ENCODE peak calls at places on chromosomes 3 and 15, in seven cellular contexts. Q, M, O, H, I, P and F are unnamed samples.

GRCh38 chr15:35886765-35887164 is 340.8 kb upstream of the DPH6 start:
- DNase-seq in Q (no peak), M (peak), O (no peak), H (no peak), I (no peak), P (no peak), F (no peak)

GRCh38 chr3:4853749-4854140 is 125.5 kb upstream of the BHLHE40 start:
- DNase-seq in Q (no peak), M (no peak), O (no peak), H (no peak), I (no peak), P (no peak), F (no peak)

GRCh38 chr3:124492824-124493223 is 237.4 kb upstream of the UMPS start:
- DNase-seq in Q (no peak), M (peak), O (peak), H (peak), I (peak), P (no peak), F (peak)

GRCh38 chr15:92578096-92578835 is 77.3 kb downstream of the FAM174B start:
- DNase-seq in Q (no peak), M (no peak), O (no peak), H (no peak), I (no peak), P (no peak), F (no peak)

GRCh38 chr15:80567721-80568157 is 127.4 kb upstream of the ABHD17C start:
- DNase-seq in Q (peak), M (peak), O (no peak), H (peak), I (peak), P (no peak), F (peak)

GRCh38 chr15:78680416-78681068 is 39.5 kb upstream of the CHRNB4 start:
- DNase-seq in Q (no peak), M (no peak), O (no peak), H (no peak), I (no peak), P (no peak), F (no peak)

GRCh38 chr3:177781686-177782161 is 584.4 kb upstream of the TBL1XR1 start:
- DNase-seq in Q (peak), M (peak), O (no peak), H (no peak), I (no peak), P (no peak), F (no peak)

GRCh38 chr15:66072616-66073361 is 180.8 kb downstream of the MEGF11 start:
- DNase-seq in Q (no peak), M (no peak), O (no peak), H (no peak), I (no peak), P (no peak), F (no peak)

GRCh38 chr3:20574746-20575145 is 388.7 kb upstream of the SGO1 start:
- DNase-seq in Q (peak), M (peak), O (no peak), H (no peak), I (no peak), P (no peak), F (no peak)

GRCh38 chr15:42919794-42920280 is 741 bp downstream of the TTBK2 start:
- DNase-seq in Q (no peak), M (peak), O (peak), H (peak), I (peak), P (no peak), F (no peak)

GRCh38 chr15:43268111-43269105 is 1.7 kb upstream of the TGM5 start:
- DNase-seq in Q (no peak), M (peak), O (peak), H (peak), I (no peak), P (no peak), F (peak)

GRCh38 chr3:100982710-100983109 is 10.5 kb downstream of the ABI3BP start:
- DNase-seq in Q (peak), M (peak), O (no peak), H (no peak), I (no peak), P (no peak), F (no peak)

GRCh38 chr3:9715127-9715526 is 11.5 kb downstream of the CPNE9 start:
- DNase-seq in Q (no peak), M (no peak), O (no peak), H (no peak), I (no peak), P (no peak), F (no peak)

GRCh38 chr3:105829229-105829628 is 39.6 kb downstream of the CBLB start:
- DNase-seq in Q (no peak), M (peak), O (no peak), H (peak), I (no peak), P (no peak), F (no peak)

GRCh38 chr3:173548261-173548660 is 150.7 kb downstream of the NLGN1 start:
- DNase-seq in Q (no peak), M (no peak), O (no peak), H (no peak), I (peak), P (no peak), F (no peak)

GRCh38 chr15:71093089-71094024 is 21.9 kb upstream of the THSD4 start:
- DNase-seq in Q (no peak), M (peak), O (no peak), H (no peak), I (no peak), P (no peak), F (no peak)

GRCh38 chr3:42302924-42303634 is 37.1 kb upstream of the CCK start:
- DNase-seq in Q (no peak), M (no peak), O (no peak), H (no peak), I (no peak), P (no peak), F (no peak)

GRCh38 chr15:59276225-59277178 is 69.9 kb downstream of the LDHAL6B start:
- DNase-seq in Q (no peak), M (no peak), O (no peak), H (no peak), I (no peak), P (no peak), F (no peak)

GRCh38 chr3:15262021-15262420 is 56.0 kb downstream of the CAPN7 start:
- DNase-seq in Q (no peak), M (no peak), O (no peak), H (no peak), I (no peak), P (no peak), F (no peak)

GRCh38 chr3:43004282-43004681 is 25.2 kb downstream of the GASK1A start:
- DNase-seq in Q (no peak), M (peak), O (no peak), H (no peak), I (no peak), P (no peak), F (no peak)

GRCh38 chr3:155230382-155230781 is 63.1 kb downstream of the STRIT1 start:
- DNase-seq in Q (no peak), M (peak), O (no peak), H (no peak), I (no peak), P (no peak), F (no peak)

GRCh38 chr3:126985143-126985985 is 2.4 kb downstream of the PLXNA1 start:
- DNase-seq in Q (no peak), M (no peak), O (no peak), H (no peak), I (no peak), P (no peak), F (no peak)

GRCh38 chr3:62051506-62051905 is 321.8 kb downstream of the FEZF2 start:
- DNase-seq in Q (no peak), M (peak), O (no peak), H (peak), I (no peak), P (no peak), F (no peak)

GRCh38 chr3:152071924-152072323 is 196.8 kb upstream of the MBNL1 start:
- DNase-seq in Q (no peak), M (peak), O (peak), H (peak), I (peak), P (no peak), F (peak)

GRCh38 chr3:52120576-52121458 is 33.4 kb downstream of the POC1A start:
- DNase-seq in Q (no peak), M (no peak), O (peak), H (no peak), I (no peak), P (no peak), F (no peak)

GRCh38 chr3:52119826-52120225 is 34.4 kb downstream of the POC1A start:
- DNase-seq in Q (no peak), M (no peak), O (peak), H (no peak), I (no peak), P (no peak), F (no peak)

GRCh38 chr3:52118156-52118875 is 35.9 kb downstream of the POC1A start:
- DNase-seq in Q (no peak), M (no peak), O (no peak), H (no peak), I (no peak), P (no peak), F (no peak)

GRCh38 chr3:52117537-52117936 is 36.7 kb downstream of the POC1A start:
- DNase-seq in Q (no peak), M (no peak), O (no peak), H (no peak), I (no peak), P (no peak), F (no peak)

GRCh38 chr3:52119056-52119455 is 35.2 kb downstream of the POC1A start:
- DNase-seq in Q (no peak), M (no peak), O (no peak), H (no peak), I (no peak), P (no peak), F (no peak)
- TF ChIP-seq CTCF in Q (no peak), M (no peak), O (no peak), H (no peak), I (no peak), P (no peak), F (no peak)

GRCh38 chr15:98315951-98316350 is 332.4 kb upstream of the IGF1R start:
- DNase-seq in Q (no peak), M (no peak), O (no peak), H (no peak), I (no peak), P (no peak), F (no peak)

GRCh38 chr15:98308117-98308516 is 340.2 kb upstream of the IGF1R start:
- DNase-seq in Q (no peak), M (no peak), O (no peak), H (no peak), I (no peak), P (no peak), F (no peak)

GRCh38 chr15:98312913-98313312 is 335.4 kb upstream of the IGF1R start:
- DNase-seq in Q (no peak), M (no peak), O (no peak), H (no peak), I (no peak), P (no peak), F (no peak)

GRCh38 chr15:98311566-98312188 is 336.7 kb upstream of the IGF1R start:
- DNase-seq in Q (peak), M (peak), O (peak), H (peak), I (peak), P (no peak), F (peak)
- TF ChIP-seq CTCF in Q (peak), M (peak), O (peak), H (peak), I (peak), P (peak), F (peak)

GRCh38 chr15:98549003-98549402 is 99.3 kb upstream of the IGF1R start:
- DNase-seq in Q (no peak), M (no peak), O (no peak), H (no peak), I (no peak), P (no peak), F (no peak)

GRCh38 chr15:98547741-98548166 is 100.6 kb upstream of the IGF1R start:
- DNase-seq in Q (peak), M (peak), O (no peak), H (no peak), I (no peak), P (no peak), F (no peak)

GRCh38 chr15:98547255-98547654 is 101.1 kb upstream of the IGF1R start:
- DNase-seq in Q (no peak), M (no peak), O (no peak), H (no peak), I (no peak), P (no peak), F (no peak)

GRCh38 chr15:98549741-98550140 is 98.6 kb upstream of the IGF1R start:
- DNase-seq in Q (no peak), M (no peak), O (no peak), H (no peak), I (no peak), P (no peak), F (no peak)

DNA sequence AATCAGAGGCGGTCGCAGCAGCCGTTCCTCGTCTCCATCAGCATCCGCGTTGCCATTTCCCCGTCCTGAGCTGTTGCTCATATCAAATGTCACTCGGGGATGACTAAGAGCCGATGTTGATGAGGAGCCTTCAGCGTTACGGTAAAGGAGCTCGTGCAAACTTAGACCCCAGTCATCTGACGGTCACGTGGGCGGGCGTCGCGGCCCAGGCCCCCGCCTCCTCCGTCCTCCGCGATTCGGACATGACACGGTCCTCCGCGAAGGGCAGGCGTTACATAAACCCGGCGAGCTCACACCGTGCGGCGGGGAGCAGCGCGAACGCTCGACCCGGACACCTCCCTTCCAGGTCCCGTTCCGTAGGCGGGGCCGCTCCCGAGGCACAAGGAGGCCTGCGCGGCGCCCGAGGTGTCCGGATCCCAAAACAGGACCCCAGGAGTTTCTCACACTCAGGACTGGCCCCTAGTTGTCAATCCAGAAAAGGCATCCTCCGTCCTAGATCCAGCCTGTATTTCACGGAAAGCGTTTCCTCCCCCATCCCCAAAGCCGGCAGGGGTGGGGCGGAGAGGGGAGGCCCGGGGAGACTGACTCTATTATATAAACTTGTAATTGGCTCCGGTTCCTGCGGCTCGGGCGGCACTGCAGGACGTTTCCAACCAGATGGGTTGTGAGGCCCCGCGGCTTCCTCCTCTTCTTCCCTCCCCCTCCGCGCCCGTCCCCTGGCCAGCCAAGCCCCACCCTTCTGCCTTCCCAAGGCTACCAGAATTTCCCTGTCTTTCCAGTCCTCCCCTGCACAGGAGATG is 100.0 kb upstream of the IGF1R start:
- DNase-seq in Q (peak), M (peak), O (peak), H (peak), I (no peak), P (peak), F (no peak)
- TF ChIP-seq CTCF in Q (peak), M (peak), O (no peak), H (no peak), I (no peak), P (peak), F (no peak)

DNA sequence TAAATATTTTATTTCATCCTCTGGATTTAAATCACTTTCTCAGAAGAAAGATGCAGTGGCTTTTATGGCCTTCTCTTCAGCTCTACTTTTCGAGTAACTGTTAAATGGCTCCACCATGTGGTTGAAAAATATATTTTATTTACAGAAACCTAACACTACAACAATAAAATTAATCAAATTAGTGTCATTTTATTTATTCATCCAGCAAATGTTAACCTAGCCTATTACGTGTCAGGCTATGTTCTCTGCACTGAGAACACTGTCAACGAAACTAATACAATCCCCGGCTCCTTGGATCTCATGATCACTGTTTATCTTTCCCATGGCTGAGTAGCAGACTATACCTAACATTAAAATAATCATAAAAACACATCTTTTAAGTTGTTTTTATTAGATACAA is 148.0 kb upstream of the OSTN start:
- DNase-seq in Q (no peak), M (peak), O (no peak), H (no peak), I (peak), P (no peak), F (peak)
- TF ChIP-seq CTCF in Q (peak), M (peak), O (no peak), H (peak), I (peak), P (peak), F (no peak)

GRCh38 chr3:170862618-170863374 is 7.2 kb downstream of the RPL22L1 start:
- DNase-seq in Q (no peak), M (no peak), O (no peak), H (no peak), I (no peak), P (no peak), F (no peak)

GRCh38 chr3:170863768-170864167 is 6.2 kb downstream of the RPL22L1 start:
- DNase-seq in Q (no peak), M (no peak), O (no peak), H (no peak), I (no peak), P (no peak), F (no peak)

GRCh38 chr3:170865209-170866094 is 4.5 kb downstream of the RPL22L1 start:
- DNase-seq in Q (no peak), M (peak), O (no peak), H (no peak), I (no peak), P (no peak), F (no peak)

GRCh38 chr3:170866499-170866898 is 3.5 kb downstream of the RPL22L1 start:
- DNase-seq in Q (no peak), M (no peak), O (no peak), H (no peak), I (no peak), P (no peak), F (no peak)

GRCh38 chr3:170864525-170865208 is 5.3 kb downstream of the RPL22L1 start:
- DNase-seq in Q (no peak), M (no peak), O (no peak), H (no peak), I (no peak), P (no peak), F (no peak)
- TF ChIP-seq CTCF in Q (no peak), M (no peak), O (no peak), H (no peak), I (no peak), P (no peak), F (no peak)

GRCh38 chr3:14127106-14127505 is 2.3 kb downstream of the TMEM43 start:
- DNase-seq in Q (no peak), M (no peak), O (no peak), H (no peak), I (no peak), P (no peak), F (no peak)

GRCh38 chr3:14126017-14126902 is 1.4 kb downstream of the TMEM43 start:
- DNase-seq in Q (no peak), M (no peak), O (no peak), H (no peak), I (no peak), P (no peak), F (no peak)

GRCh38 chr3:14124615-14125192 is at the start of the genes CHCHD4 and TMEM43:
- DNase-seq in Q (peak), M (peak), O (peak), H (peak), I (peak), P (peak), F (peak)

GRCh38 chr3:14124223-14124614 is 451 bp downstream of the CHCHD4 start:
- DNase-seq in Q (peak), M (no peak), O (peak), H (peak), I (peak), P (no peak), F (peak)

DNA sequence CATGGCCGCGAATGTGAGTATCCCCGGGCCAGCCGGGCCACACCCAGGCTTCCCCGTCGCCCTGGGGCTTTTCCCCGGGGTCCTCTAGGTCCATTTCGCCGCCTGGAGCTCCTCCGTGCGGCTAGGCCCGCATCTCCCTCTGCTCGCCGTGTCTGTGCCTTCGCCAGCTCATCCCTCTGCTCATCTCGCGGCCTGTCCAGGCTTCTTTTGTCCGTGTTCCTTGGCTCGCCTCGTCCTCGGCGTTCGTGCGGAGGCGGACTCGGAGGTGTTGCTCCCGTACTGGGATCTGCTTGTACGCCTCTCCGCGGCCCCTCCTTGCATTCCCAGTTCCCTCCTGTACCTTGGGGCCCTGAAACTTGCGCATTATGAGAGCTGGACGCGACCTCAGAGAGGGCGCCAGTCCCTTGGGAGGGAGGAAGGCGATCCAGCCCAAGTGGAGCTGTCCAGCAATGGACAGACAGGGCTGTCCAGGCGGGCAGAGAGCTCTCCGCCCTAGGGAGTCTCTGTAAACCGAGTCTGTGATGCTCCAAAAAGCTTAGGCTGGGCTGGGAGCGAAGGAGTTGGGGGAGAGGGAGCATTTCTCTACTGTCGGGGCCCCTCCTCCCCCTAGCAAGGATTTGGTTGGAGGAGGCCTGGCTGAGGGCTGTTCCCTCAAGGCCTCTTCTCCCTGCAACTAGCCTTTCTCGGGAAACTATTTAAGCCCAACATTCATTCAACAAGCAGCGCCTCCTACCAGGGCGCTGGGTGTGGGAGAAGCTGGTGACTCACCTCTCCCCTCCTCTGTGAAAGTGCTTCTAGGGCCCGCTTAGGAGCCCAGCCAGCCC is 553 bp downstream of the TMEM43 start:
- DNase-seq in Q (peak), M (peak), O (peak), H (peak), I (peak), P (no peak), F (no peak)
- TF ChIP-seq CTCF in Q (peak), M (peak), O (no peak), H (no peak), I (no peak), P (no peak), F (no peak)

DNA sequence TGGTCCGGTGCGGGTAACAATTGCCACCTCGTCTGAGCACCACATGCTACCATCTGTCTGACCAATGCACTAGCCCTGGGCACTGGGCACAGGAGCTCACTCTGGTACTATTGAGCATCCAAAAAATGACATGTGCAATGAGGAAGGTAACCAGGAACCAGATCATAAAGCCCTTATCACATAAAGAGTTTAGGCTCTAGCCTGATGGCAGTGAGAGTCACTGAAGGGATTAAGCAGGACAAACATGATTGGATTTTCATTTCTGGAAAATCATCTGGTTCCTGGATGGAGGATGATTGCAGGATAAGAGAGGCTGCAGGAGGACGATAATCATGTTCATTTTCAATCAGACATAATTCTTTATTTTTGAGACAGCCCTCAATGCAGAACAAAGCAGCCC is 12.4 kb downstream of the NDUFB4 start:
- DNase-seq in Q (no peak), M (no peak), O (no peak), H (no peak), I (no peak), P (no peak), F (no peak)
- TF ChIP-seq CTCF in Q (no peak), M (no peak), O (no peak), H (no peak), I (no peak), P (no peak), F (no peak)

GRCh38 chr3:141894524-141895176 is 18.2 kb downstream of the ATP1B3 start:
- DNase-seq in Q (no peak), M (peak), O (no peak), H (no peak), I (no peak), P (no peak), F (no peak)
- TF ChIP-seq CTCF in Q (no peak), M (no peak), O (no peak), H (no peak), I (no peak), P (no peak), F (no peak)

GRCh38 chr3:72255736-72256559 is 471.0 kb upstream of the PROK2 start:
- DNase-seq in Q (peak), M (no peak), O (no peak), H (peak), I (peak), P (no peak), F (no peak)
- TF ChIP-seq CTCF in Q (peak), M (no peak), O (no peak), H (no peak), I (peak), P (peak), F (no peak)